ENCODE peak calls at places on chromosomes 2 and 18, in nine cellular contexts. Q is ascending aorta, C is neural progenitor cell, K is heart right ventricle, Y is HCT116, B is thyroid gland, O is Karpas-422, Z is ovary, A is hepatocyte. W is an unnamed sample. For H3K9me3, the result is how much of the 10 kb centered on the place peaks cover.

GRCh38 chr2:239339726-239340654 is 60.8 kb downstream of the HDAC4 start:
- DNase-seq in Q (no peak), C (no peak), K (no peak), Y (no peak), B (no peak), O (no peak), Z (no peak), A (no peak), W (no peak)

GRCh38 chr2:161946489-161947107 is 127.4 kb downstream of the DPP4 start:
- DNase-seq in Q (no peak), C (peak), K (no peak), Y (peak), B (no peak), O (peak), Z (no peak), A (peak), W (no peak)

GRCh38 chr2:23269747-23270146 is 115.2 kb upstream of the KLHL29 start:
- DNase-seq in Q (no peak), C (no peak), K (no peak), Y (no peak), B (no peak), O (no peak), Z (no peak), A (no peak), W (no peak)

GRCh38 chr18:79955302-79956075 is 4.0 kb upstream of the SLC66A2 start:
- DNase-seq in Q (peak), C (no peak), K (no peak), Y (no peak), B (no peak), O (no peak), Z (peak), A (no peak), W (peak)

GRCh38 chr2:12701786-12702660 is 14.7 kb upstream of the TRIB2 start:
- DNase-seq in Q (no peak), C (no peak), K (no peak), Y (no peak), B (no peak), O (no peak), Z (no peak), A (no peak), W (no peak)

GRCh38 chr2:202289394-202290204 is 24.0 kb downstream of the NOP58 start:
- DNase-seq in Q (no peak), C (no peak), K (no peak), Y (no peak), B (no peak), O (no peak), Z (no peak), A (no peak), W (no peak)

GRCh38 chr18:67805261-67805660 is 288.7 kb upstream of the DSEL start:
- DNase-seq in Q (no peak), C (peak), K (no peak), Y (no peak), B (no peak), O (no peak), Z (no peak), A (no peak), W (no peak)

GRCh38 chr2:121699421-121700328 is 37.0 kb downstream of the NIFK start:
- DNase-seq in Q (peak), C (no peak), K (no peak), Y (peak), B (peak), O (peak), Z (no peak), A (peak), W (no peak)

GRCh38 chr18:72544092-72544886 is at the start of gene CBLN2:
- DNase-seq in Q (no peak), C (peak), K (peak), Y (no peak), B (peak), O (peak), Z (peak), A (peak), W (no peak)

GRCh38 chr2:43708178-43708577 is 31.9 kb upstream of the C1GALT1C1L start:
- DNase-seq in Q (no peak), C (no peak), K (no peak), Y (no peak), B (no peak), O (no peak), Z (no peak), A (no peak), W (no peak)

GRCh38 chr2:142037051-142037450 is 93.8 kb downstream of the LRP1B start:
- DNase-seq in Q (no peak), C (peak), K (no peak), Y (no peak), B (no peak), O (no peak), Z (no peak), A (peak), W (no peak)

GRCh38 chr2:67797801-67798535 is 264.8 kb downstream of the C1D start:
- DNase-seq in Q (no peak), C (peak), K (no peak), Y (no peak), B (peak), O (peak), Z (no peak), A (peak), W (no peak)

GRCh38 chr2:128643221-128644065 is 324.8 kb upstream of the HS6ST1 start:
- DNase-seq in Q (peak), C (no peak), K (no peak), Y (no peak), B (no peak), O (no peak), Z (no peak), A (no peak), W (peak)

GRCh38 chr2:71157124-71157802 is 26.8 kb downstream of the MPHOSPH10 start:
- DNase-seq in Q (no peak), C (peak), K (peak), Y (peak), B (peak), O (peak), Z (peak), A (peak), W (peak)

GRCh38 chr2:39730685-39731302 is 48.3 kb downstream of the THUMPD2 start:
- DNase-seq in Q (no peak), C (peak), K (no peak), Y (peak), B (no peak), O (peak), Z (no peak), A (peak), W (no peak)

GRCh38 chr2:72757177-72757775 is 68.6 kb downstream of the EXOC6B start:
- DNase-seq in Q (no peak), C (peak), K (no peak), Y (no peak), B (no peak), O (no peak), Z (no peak), A (peak), W (no peak)

GRCh38 chr2:45652090-45653050 is 895 bp downstream of the PRKCE start:
- DNase-seq in Q (peak), C (peak), K (peak), Y (no peak), B (peak), O (peak), Z (peak), A (peak), W (peak)

GRCh38 chr18:8732442-8733360 is 27.3 kb downstream of the MTCL1 start:
- DNase-seq in Q (no peak), C (no peak), K (no peak), Y (no peak), B (no peak), O (no peak), Z (no peak), A (no peak), W (no peak)

GRCh38 chr2:12738112-12738485 is 21.4 kb downstream of the TRIB2 start:
- DNase-seq in Q (no peak), C (no peak), K (no peak), Y (no peak), B (no peak), O (no peak), Z (no peak), A (no peak), W (no peak)

GRCh38 chr2:119659601-119660342 is 19.2 kb upstream of the TMEM177 start:
- DNase-seq in Q (no peak), C (peak), K (no peak), Y (peak), B (peak), O (peak), Z (no peak), A (peak), W (no peak)

GRCh38 chr18:34720220-34720619 is 10.1 kb downstream of the DTNA start:
- DNase-seq in Q (no peak), C (no peak), K (no peak), Y (no peak), B (no peak), O (no peak), Z (no peak), A (no peak), W (no peak)

GRCh38 chr2:20781656-20782265 is 41.1 kb downstream of the LDAH start:
- DNase-seq in Q (no peak), C (peak), K (no peak), Y (no peak), B (no peak), O (peak), Z (no peak), A (peak), W (no peak)

GRCh38 chr2:119455066-119455718 is 23.5 kb downstream of the TMEM37 start:
- DNase-seq in Q (no peak), C (no peak), K (no peak), Y (no peak), B (no peak), O (no peak), Z (no peak), A (no peak), W (no peak)

GRCh38 chr2:43269706-43270105 is 43.3 kb upstream of the ZFP36L2 start:
- DNase-seq in Q (peak), C (no peak), K (peak), Y (no peak), B (peak), O (no peak), Z (peak), A (peak), W (peak)

GRCh38 chr2:236622660-236623059 is 53.0 kb downstream of the ACKR3 start:
- DNase-seq in Q (no peak), C (no peak), K (no peak), Y (no peak), B (no peak), O (no peak), Z (no peak), A (no peak), W (no peak)

GRCh38 chr2:169069341-169069740 is at the start of gene DHRS9:
- DNase-seq in Q (no peak), C (no peak), K (no peak), Y (peak), B (no peak), O (no peak), Z (no peak), A (peak), W (no peak)

GRCh38 chr2:70901235-70902066 is 34.2 kb upstream of the ATP6V1B1 start:
- DNase-seq in Q (no peak), C (peak), K (peak), Y (no peak), B (no peak), O (no peak), Z (peak), A (peak), W (no peak)

GRCh38 chr2:68809324-68810240 is 61.6 kb downstream of the BMP10 start:
- DNase-seq in Q (no peak), C (no peak), K (no peak), Y (no peak), B (no peak), O (peak), Z (no peak), A (no peak), W (no peak)

GRCh38 chr2:156489750-156490466 is 53.7 kb downstream of the GPD2 start:
- DNase-seq in Q (no peak), C (no peak), K (no peak), Y (no peak), B (no peak), O (no peak), Z (no peak), A (no peak), W (no peak)

GRCh38 chr2:61722311-61722710 is 131.5 kb downstream of the FAM161A start:
- DNase-seq in Q (no peak), C (no peak), K (no peak), Y (no peak), B (no peak), O (no peak), Z (no peak), A (no peak), W (no peak)

GRCh38 chr2:237178396-237178795 is 92.7 kb downstream of the COPS8 start:
- DNase-seq in Q (no peak), C (no peak), K (no peak), Y (no peak), B (no peak), O (no peak), Z (no peak), A (no peak), W (no peak)

GRCh38 chr18:50875966-50876536 is 2.9 kb upstream of the ME2 start:
- DNase-seq in Q (no peak), C (peak), K (no peak), Y (no peak), B (no peak), O (no peak), Z (no peak), A (no peak), W (no peak)

GRCh38 chr2:20521682-20522189 is 74.9 kb downstream of the RHOB start:
- DNase-seq in Q (no peak), C (no peak), K (no peak), Y (no peak), B (no peak), O (no peak), Z (no peak), A (no peak), W (no peak)

GRCh38 chr2:33607905-33608304 is 8.8 kb upstream of the FAM98A start:
- DNase-seq in Q (no peak), C (no peak), K (no peak), Y (no peak), B (no peak), O (no peak), Z (no peak), A (no peak), W (no peak)

GRCh38 chr2:30358351-30358750 is 88.7 kb upstream of the LCLAT1 start:
- DNase-seq in Q (no peak), C (no peak), K (no peak), Y (no peak), B (peak), O (no peak), Z (no peak), A (no peak), W (peak)

DNA sequence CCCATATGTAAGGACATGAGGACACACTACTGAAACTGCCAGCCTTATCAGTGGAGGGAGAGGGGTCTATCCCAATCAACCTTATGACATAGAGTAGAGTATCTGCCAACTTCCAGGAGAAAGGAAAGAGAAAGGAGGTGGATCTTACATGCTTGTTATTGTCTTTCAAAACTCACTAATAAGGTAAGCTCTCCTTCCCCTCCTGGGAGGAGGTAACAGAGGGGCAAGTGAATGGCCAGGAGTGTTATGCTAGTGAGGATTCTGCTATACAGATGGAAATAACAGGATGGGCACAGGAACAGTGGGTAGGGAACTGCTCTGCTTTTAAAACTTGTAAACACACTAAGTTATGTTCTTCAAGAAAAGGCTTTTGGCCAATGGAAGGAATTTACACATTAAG is 1020.1 kb downstream of the TDRD15 start:
- DNase-seq in Q (no peak), C (no peak), K (no peak), Y (no peak), B (no peak), O (no peak), Z (no peak), A (no peak), W (no peak)
- H3K9me3 ChIP-seq in Q (under half), C (under half), K (under half), Y (under half), B (under half), O (under half), Z (under half), A (under half), W (under half)

GRCh38 chr2:185221-185620 is 78.6 kb downstream of the SH3YL1 start:
- DNase-seq in Q (no peak), C (no peak), K (no peak), Y (no peak), B (no peak), O (no peak), Z (no peak), A (no peak), W (no peak)

GRCh38 chr2:187825-188224 is 76.0 kb downstream of the SH3YL1 start:
- DNase-seq in Q (no peak), C (no peak), K (no peak), Y (no peak), B (no peak), O (no peak), Z (no peak), A (no peak), W (no peak)

GRCh38 chr2:180311-180710 is 83.5 kb downstream of the SH3YL1 start:
- DNase-seq in Q (no peak), C (no peak), K (no peak), Y (no peak), B (no peak), O (no peak), Z (no peak), A (no peak), W (no peak)

GRCh38 chr2:182509-183122 is 81.2 kb downstream of the SH3YL1 start:
- DNase-seq in Q (no peak), C (peak), K (no peak), Y (peak), B (no peak), O (no peak), Z (no peak), A (no peak), W (no peak)

GRCh38 chr2:184695-185094 is 79.1 kb downstream of the SH3YL1 start:
- DNase-seq in Q (no peak), C (no peak), K (no peak), Y (no peak), B (no peak), O (no peak), Z (no peak), A (no peak), W (no peak)
- H3K9me3 ChIP-seq in Q (under half), C (under half), K (under half), Y (under half), B (under half), O (under half), Z (under half), A (under half), W (under half)

GRCh38 chr18:14914126-14914525 is 166.2 kb downstream of the ANKRD30B start:
- DNase-seq in Q (no peak), C (no peak), K (no peak), Y (no peak), B (no peak), O (no peak), Z (no peak), A (no peak), W (no peak)
- H3K9me3 ChIP-seq in Q (under half), C (under half), K (under half), Y (under half), B (under half), O (under half), Z (under half), A (under half), W (under half)

GRCh38 chr2:116160657-116161056 is 1653.8 kb upstream of the DDX18 start:
- DNase-seq in Q (no peak), C (peak), K (no peak), Y (no peak), B (no peak), O (no peak), Z (no peak), A (no peak), W (no peak)
- H3K9me3 ChIP-seq in Q (under half), C (under half), K (under half), Y (under half), B (under half), O (under half), Z (under half), A (under half), W (under half)

GRCh38 chr18:56124186-56124585 is 514.2 kb downstream of the TXNL1 start:
- DNase-seq in Q (no peak), C (no peak), K (no peak), Y (no peak), B (no peak), O (no peak), Z (no peak), A (no peak), W (no peak)
- H3K9me3 ChIP-seq in Q (under half), C (under half), K (under half), Y (under half), B (under half), O (under half), Z (under half), A (under half), W (under half)

DNA sequence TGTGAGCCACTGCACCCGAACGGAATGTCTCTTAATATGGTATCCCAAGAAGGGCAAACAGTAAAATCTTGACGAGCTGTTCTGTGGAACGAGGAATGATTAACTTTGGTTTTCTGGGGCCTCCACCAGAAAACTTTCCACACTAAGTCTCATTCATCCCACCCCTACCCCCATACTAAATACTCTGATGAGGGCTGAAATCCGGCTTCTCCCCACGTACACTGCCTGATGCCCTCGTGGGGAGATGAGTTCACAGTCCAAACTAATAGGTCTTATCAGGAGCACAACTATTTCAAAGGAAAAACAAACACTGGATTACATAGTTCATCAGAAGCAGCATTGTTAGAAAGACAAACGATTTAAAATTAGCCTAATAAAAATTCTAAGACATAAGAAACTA is 49.2 kb upstream of the TCF4 start:
- DNase-seq in Q (no peak), C (no peak), K (no peak), Y (no peak), B (no peak), O (no peak), Z (no peak), A (peak), W (no peak)
- H3K9me3 ChIP-seq in Q (under half), C (under half), K (under half), Y (under half), B (under half), O (under half), Z (under half), A (under half), W (under half)

DNA sequence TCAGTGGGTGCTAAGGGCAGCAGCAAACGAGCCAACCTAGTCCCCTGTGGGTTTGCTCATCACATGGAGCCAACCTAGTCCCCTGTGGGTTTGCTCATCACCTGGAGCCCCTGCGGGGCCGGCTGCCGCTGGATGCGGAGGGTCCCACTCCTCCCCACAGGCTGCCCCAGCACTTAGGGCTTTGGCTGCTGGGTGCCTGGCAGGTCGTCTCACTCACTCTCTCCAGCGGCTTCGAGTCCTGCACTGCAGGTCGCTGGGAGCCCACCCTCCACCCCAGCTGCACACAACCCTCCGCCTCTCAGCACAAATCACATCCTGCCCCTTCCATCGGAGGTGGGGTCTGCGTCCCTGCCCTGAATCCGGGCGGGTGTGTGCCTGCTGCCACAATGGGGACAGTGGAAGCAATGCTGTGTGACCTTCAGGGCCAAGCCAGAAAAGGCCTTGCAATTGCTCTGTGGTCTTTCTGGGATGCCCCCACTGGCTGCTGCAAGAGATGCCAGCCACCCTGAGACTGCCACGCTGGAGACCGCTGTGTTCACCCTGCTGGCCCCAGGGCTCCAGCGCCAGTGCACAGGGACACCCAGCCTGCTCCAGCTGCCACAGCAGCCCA is 248.1 kb upstream of the SALL3 start:
- DNase-seq in Q (peak), C (no peak), K (no peak), Y (no peak), B (no peak), O (no peak), Z (no peak), A (no peak), W (no peak)
- H3K9me3 ChIP-seq in Q (under half), C (under half), K (under half), Y (under half), B (under half), O (under half), Z (under half), A (under half), W (under half)

GRCh38 chr2:79552653-79553052 is 39.8 kb downstream of the CTNNA2 start:
- DNase-seq in Q (no peak), C (no peak), K (no peak), Y (no peak), B (no peak), O (no peak), Z (no peak), A (no peak), W (no peak)
- H3K9me3 ChIP-seq in Q (under half), C (under half), K (under half), Y (under half), B (under half), O (under half), Z (under half), A (under half), W (under half)

GRCh38 chr2:216956820-216957493 is 97.1 kb upstream of the TNP1 start:
- DNase-seq in Q (no peak), C (no peak), K (no peak), Y (no peak), B (no peak), O (no peak), Z (no peak), A (no peak), W (no peak)
- H3K9me3 ChIP-seq in Q (under half), C (under half), K (under half), Y (under half), B (under half), O (under half), Z (under half), A (under half), W (under half)